ENCODE peak calls at places on chromosomes 2 and 18, in five cellular contexts. Z is tibial artery; C is tibial nerve; H is NT2/D1; E is effector memory CD4-positive, alpha-beta T cell. Y is an unnamed sample. For H3K9me3, the result is how much of the 10 kb centered on the place peaks cover.

GRCh38 chr18:52216686-52217085 is 123.3 kb upstream of the DCC start:
- DNase-seq in Z (no peak), C (no peak), H (no peak), E (no peak), Y (no peak)

GRCh38 chr2:10355471-10356458 is 53.1 kb downstream of the HPCAL1 start:
- DNase-seq in Z (no peak), C (no peak), H (no peak), E (no peak), Y (no peak)

GRCh38 chr18:65567372-65567771 is 183.4 kb upstream of the CDH7 start:
- DNase-seq in Z (no peak), C (no peak), H (peak), E (no peak), Y (no peak)

GRCh38 chr2:37232131-37232933 is 874 bp downstream of the NDUFAF7 start:
- DNase-seq in Z (no peak), C (no peak), H (no peak), E (no peak), Y (no peak)

GRCh38 chr2:174704647-174705046 is 59.6 kb downstream of the CHRNA1 start:
- DNase-seq in Z (no peak), C (no peak), H (no peak), E (no peak), Y (no peak)

GRCh38 chr2:74441690-74442482 is at the start of gene RTKN:
- DNase-seq in Z (no peak), C (peak), H (no peak), E (no peak), Y (peak)

GRCh38 chr2:215436705-215437570 is 1.1 kb upstream of the FN1 start:
- DNase-seq in Z (peak), C (peak), H (peak), E (no peak), Y (no peak)

GRCh38 chr18:25350561-25351201 is 1.3 kb downstream of the ZNF521 start:
- DNase-seq in Z (peak), C (peak), H (no peak), E (no peak), Y (no peak)

GRCh38 chr2:25358836-25359235 is 17.1 kb upstream of the DNMT3A start:
- DNase-seq in Z (no peak), C (no peak), H (no peak), E (no peak), Y (no peak)

GRCh38 chr2:110910404-110910803 is 178.0 kb downstream of the ACOXL start:
- DNase-seq in Z (no peak), C (no peak), H (no peak), E (no peak), Y (no peak)
- H3K9me3 ChIP-seq in Z (under half), C (under half), H (under half), E (under half), Y (under half)

GRCh38 chr2:129428086-129428660 is 551.3 kb upstream of the RAB6C start:
- DNase-seq in Z (no peak), C (no peak), H (no peak), E (no peak), Y (no peak)

GRCh38 chr2:129437775-129438174 is 541.7 kb upstream of the RAB6C start:
- DNase-seq in Z (no peak), C (no peak), H (no peak), E (no peak), Y (no peak)

GRCh38 chr2:129436809-129437208 is 542.7 kb upstream of the RAB6C start:
- DNase-seq in Z (no peak), C (no peak), H (no peak), E (no peak), Y (no peak)

DNA sequence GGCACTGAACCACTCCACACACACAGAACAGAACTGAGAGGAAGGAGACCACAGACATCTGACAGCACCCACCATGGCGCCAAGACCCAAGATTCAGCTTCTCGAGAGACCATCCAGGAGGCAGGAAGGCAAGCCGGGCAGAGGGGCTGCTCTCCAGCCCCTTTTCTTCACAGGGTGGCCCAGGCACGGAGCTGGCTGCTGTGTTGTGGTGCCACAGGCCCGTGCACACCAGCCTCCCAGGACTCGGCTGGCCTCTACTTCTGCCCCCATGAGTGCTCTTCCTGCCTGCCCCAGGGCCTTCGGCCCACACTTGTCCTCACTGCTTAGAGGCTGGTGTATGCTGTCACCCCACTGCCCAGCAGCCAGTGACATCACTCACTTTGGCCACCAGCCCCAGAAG is 547.6 kb upstream of the RAB6C start:
- DNase-seq in Z (no peak), C (no peak), H (no peak), E (no peak), Y (no peak)
- H3K9me3 ChIP-seq in Z (under half), C (under half), H (under half), E (under half), Y (under half)

DNA sequence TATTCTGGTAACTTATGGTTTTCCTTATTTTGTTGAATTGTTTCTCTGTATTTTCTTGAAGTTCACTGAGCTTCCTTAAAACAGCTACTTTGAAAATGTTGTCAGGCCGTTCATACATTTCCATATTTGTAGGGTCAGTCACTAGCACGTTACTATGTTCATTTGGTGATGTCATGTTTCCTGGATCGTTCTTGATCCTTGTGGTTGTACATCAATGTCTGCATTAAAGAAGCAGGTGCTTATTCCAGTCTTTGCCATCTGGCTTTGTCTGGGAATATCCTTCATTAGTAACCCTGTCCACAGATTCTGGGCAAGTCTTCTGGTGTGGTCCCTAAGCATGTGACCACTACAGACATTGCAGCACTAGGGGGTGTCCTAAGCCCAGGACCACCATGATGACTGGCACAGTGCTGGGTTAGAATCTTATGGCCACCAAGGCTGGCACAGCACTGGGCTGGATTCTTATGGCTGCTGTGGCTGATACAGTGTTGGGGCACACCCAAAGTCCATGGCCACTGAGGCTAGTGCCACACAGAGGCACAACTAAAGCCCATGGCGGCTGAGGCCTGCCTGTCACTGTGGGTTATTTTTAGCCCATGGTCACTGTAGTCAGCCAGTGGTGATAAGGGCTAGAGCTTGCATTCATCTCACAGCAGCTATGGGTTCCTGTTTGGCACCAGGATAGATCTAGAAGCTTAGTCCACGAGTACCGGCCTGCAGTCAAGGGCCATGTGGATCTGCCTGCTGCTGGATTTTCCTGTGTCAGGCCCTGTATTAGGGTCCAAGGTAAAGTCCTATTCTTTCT is 13.2 kb downstream of the VWA3B start:
- DNase-seq in Z (no peak), C (no peak), H (no peak), E (no peak), Y (no peak)
- H3K9me3 ChIP-seq in Z (under half), C (under half), H (under half), E (under half), Y (under half)

GRCh38 chr2:184394642-184395041 is 203.7 kb upstream of the ZNF804A start:
- DNase-seq in Z (no peak), C (no peak), H (no peak), E (no peak), Y (no peak)
- H3K9me3 ChIP-seq in Z (under half), C (under half), H (under half), E (under half), Y (under half)

GRCh38 chr2:1678609-1679008 is 65.7 kb downstream of the PXDN start:
- DNase-seq in Z (no peak), C (no peak), H (no peak), E (no peak), Y (no peak)

GRCh38 chr2:1681323-1682310 is 62.7 kb downstream of the PXDN start:
- DNase-seq in Z (no peak), C (no peak), H (no peak), E (no peak), Y (no peak)

GRCh38 chr2:1683297-1683696 is 61.0 kb downstream of the PXDN start:
- DNase-seq in Z (no peak), C (no peak), H (no peak), E (no peak), Y (no peak)

GRCh38 chr2:1680222-1681016 is 63.9 kb downstream of the PXDN start:
- DNase-seq in Z (no peak), C (no peak), H (no peak), E (no peak), Y (no peak)

DNA sequence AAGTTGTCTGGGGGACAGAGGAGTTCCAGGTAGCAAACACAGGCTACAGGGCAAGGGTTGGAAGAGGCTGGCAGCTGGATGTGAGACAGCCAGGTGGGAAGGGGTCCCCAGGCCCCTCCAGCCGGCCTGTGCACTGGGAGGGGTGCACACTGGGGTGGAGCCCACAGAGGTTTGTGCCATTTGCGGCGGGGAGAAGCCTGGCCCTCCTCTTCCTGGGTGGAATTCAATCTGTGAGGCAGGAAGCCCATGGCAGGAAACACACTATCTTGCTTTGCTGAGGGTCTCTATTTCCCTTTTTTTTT is 63.3 kb downstream of the PXDN start:
- DNase-seq in Z (no peak), C (no peak), H (no peak), E (no peak), Y (no peak)
- H3K9me3 ChIP-seq in Z (under half), C (under half), H (under half), E (under half), Y (under half)

GRCh38 chr18:14920976-14921375 is 173.0 kb downstream of the ANKRD30B start:
- DNase-seq in Z (no peak), C (no peak), H (no peak), E (no peak), Y (no peak)

GRCh38 chr18:14922031-14922430 is 174.1 kb downstream of the ANKRD30B start:
- DNase-seq in Z (no peak), C (no peak), H (no peak), E (no peak), Y (no peak)

GRCh38 chr18:14919666-14920065 is 171.7 kb downstream of the ANKRD30B start:
- DNase-seq in Z (no peak), C (no peak), H (no peak), E (no peak), Y (no peak)

GRCh38 chr18:14922965-14923565 is 175.1 kb downstream of the ANKRD30B start:
- DNase-seq in Z (no peak), C (no peak), H (no peak), E (no peak), Y (no peak)

GRCh38 chr18:14921547-14921946 is 173.6 kb downstream of the ANKRD30B start:
- DNase-seq in Z (no peak), C (no peak), H (no peak), E (no peak), Y (no peak)
- H3K9me3 ChIP-seq in Z (under half), C (under half), H (under half), E (under half), Y (under half)

GRCh38 chr2:84467389-84467788 is 8.3 kb upstream of the SUCLG1 start:
- DNase-seq in Z (no peak), C (no peak), H (no peak), E (no peak), Y (no peak)
- H3K9me3 ChIP-seq in Z (under half), C (under half), H (under half), E (under half), Y (under half)

GRCh38 chr2:158999458-158999857 is 31.0 kb downstream of the TANC1 start:
- DNase-seq in Z (no peak), C (no peak), H (no peak), E (no peak), Y (no peak)

GRCh38 chr2:159004849-159005248 is 36.4 kb downstream of the TANC1 start:
- DNase-seq in Z (no peak), C (no peak), H (no peak), E (no peak), Y (no peak)

GRCh38 chr2:159003555-159003954 is 35.1 kb downstream of the TANC1 start:
- DNase-seq in Z (no peak), C (no peak), H (no peak), E (no peak), Y (no peak)

GRCh38 chr2:159000072-159000471 is 31.6 kb downstream of the TANC1 start:
- DNase-seq in Z (no peak), C (no peak), H (no peak), E (no peak), Y (no peak)

GRCh38 chr2:159002465-159003130 is 34.2 kb downstream of the TANC1 start:
- DNase-seq in Z (no peak), C (no peak), H (no peak), E (no peak), Y (no peak)
- H3K9me3 ChIP-seq in Z (under half), C (under half), H (under half), E (under half), Y (under half)

DNA sequence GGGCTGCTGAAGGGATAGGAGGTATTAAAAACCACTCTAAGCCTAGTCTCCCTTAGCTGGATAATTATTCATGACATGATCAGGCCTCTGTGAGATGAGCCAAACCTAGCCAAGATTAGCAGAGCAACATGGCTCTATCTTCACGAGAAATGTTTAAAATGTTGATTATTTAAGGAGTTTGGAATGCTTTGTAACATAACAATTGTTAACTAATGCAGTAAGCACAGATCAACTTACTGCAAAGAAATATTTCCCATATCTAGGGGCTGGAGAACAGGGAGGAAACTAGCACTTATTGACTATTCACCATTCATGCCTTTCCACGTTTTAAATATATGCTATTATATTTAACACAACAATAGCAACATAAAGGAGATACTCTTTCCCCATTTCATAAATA is 833.7 kb upstream of the CHAC2 start:
- DNase-seq in Z (no peak), C (no peak), H (no peak), E (no peak), Y (no peak)
- H3K9me3 ChIP-seq in Z (under half), C (under half), H (under half), E (under half), Y (under half)

Y was measured in breast epithelium.